ENCODE peak calls at places on chromosomes 12 and 14, in nine cellular contexts. U is fibroblast of lung; M is CD8-positive, alpha-beta T cell; I is A549; L is HCT116; V is GM23338; X is MM.1S; K is sigmoid colon; A is uterus. Y is an unnamed sample.

GRCh38 chr12:43154498-43155045 is 397.4 kb downstream of the ADAMTS20 start:
- DNase-seq in K (no peak), U (no peak), M (no peak), I (no peak), X (no peak), L (no peak), V (peak; percentile 60), A (no peak), Y (no peak)

GRCh38 chr12:86429824-86430223 is 173.6 kb upstream of the MGAT4C start:
- DNase-seq in M (no peak), K (no peak), A (no peak), U (peak; percentile 9), V (no peak), X (no peak), I (no peak), L (no peak), Y (no peak)

GRCh38 chr14:75497191-75497590 is 25.1 kb upstream of the BATF start:
- DNase-seq in I (no peak), U (no peak), X (no peak), K (no peak), L (no peak), V (no peak), A (no peak), M (peak; percentile 20), Y (no peak)

GRCh38 chr12:17304503-17305347 is 698.8 kb upstream of the LMO3 start:
- DNase-seq in A (no peak), X (no peak), K (no peak), L (no peak), M (no peak), V (no peak), U (no peak), I (peak; percentile 89), Y (no peak)

GRCh38 chr12:15962760-15963159 is 51.6 kb downstream of the DERA start:
- DNase-seq in K (no peak), L (no peak), V (no peak), X (no peak), A (no peak), M (no peak), U (no peak), I (no peak), Y (no peak)

GRCh38 chr14:28756896-28757570 is 9.6 kb upstream of the FOXG1 start:
- DNase-seq in U (peak; percentile 70), K (no peak), M (no peak), X (no peak), L (no peak), I (peak; percentile 48), V (peak; percentile 81), A (no peak), Y (no peak)

GRCh38 chr14:102828201-102828600 is 51.0 kb downstream of the TRAF3 start:
- DNase-seq in X (no peak), L (no peak), I (no peak), A (no peak), K (no peak), U (no peak), M (no peak), V (no peak), Y (no peak)

GRCh38 chr14:45698462-45699134 is 445.6 kb upstream of the MIS18BP1 start:
- DNase-seq in U (no peak), I (no peak), K (no peak), M (no peak), V (no peak), X (no peak), A (no peak), L (no peak), Y (no peak)

GRCh38 chr12:121288941-121289340 is 7.6 kb downstream of the CAMKK2 start:
- DNase-seq in I (no peak), K (no peak), X (no peak), A (no peak), L (no peak), U (peak; percentile 55), V (no peak), M (no peak), Y (no peak)

GRCh38 chr12:123063535-123063934 is 83.1 kb downstream of the ARL6IP4 start:
- DNase-seq in L (no peak), U (peak; percentile 32), V (peak; percentile 89), M (no peak), A (no peak), K (no peak), X (peak; percentile 27), I (peak; percentile 48), Y (no peak)

GRCh38 chr12:43336962-43337555 is 214.9 kb downstream of the ADAMTS20 start:
- DNase-seq in K (no peak), I (peak; percentile 21), A (no peak), V (peak; percentile 57), X (peak; percentile 37), L (peak; percentile 29), M (no peak), U (peak; percentile 70), Y (no peak)

GRCh38 chr12:109844983-109845841 is 12.0 kb upstream of the TRPV4 start:
- DNase-seq in X (peak; percentile 72), I (peak; percentile 88), K (peak; percentile 90), V (peak; percentile 89), M (peak; percentile 90), A (peak; percentile 63), L (peak; percentile 73), U (peak; percentile 74), Y (peak; percentile 46)

GRCh38 chr12:44247588-44247987 is 411.7 kb downstream of the TMEM117 start:
- DNase-seq in K (no peak), U (no peak), I (peak; percentile 8), V (peak; percentile 71), A (no peak), X (no peak), L (no peak), M (no peak), Y (no peak)

GRCh38 chr12:53217049-53217929 is 10.2 kb upstream of the ITGB7 start:
- DNase-seq in A (no peak), K (peak; percentile 81), I (peak; percentile 52), M (peak; percentile 54), U (peak; percentile 21), X (no peak), L (no peak), V (peak; percentile 96), Y (no peak)

GRCh38 chr14:99427632-99428315 is 52.9 kb downstream of the SETD3 start:
- DNase-seq in V (no peak), I (no peak), M (no peak), K (no peak), L (no peak), U (no peak), X (no peak), A (no peak), Y (no peak)

GRCh38 chr12:66144796-66145754 is 14.5 kb upstream of the LLPH start:
- DNase-seq in A (peak; percentile 52), M (no peak), X (peak; percentile 66), I (peak; percentile 78), U (peak; percentile 85), V (peak; percentile 81), L (peak; percentile 52), K (peak; percentile 69), Y (no peak)

DNA sequence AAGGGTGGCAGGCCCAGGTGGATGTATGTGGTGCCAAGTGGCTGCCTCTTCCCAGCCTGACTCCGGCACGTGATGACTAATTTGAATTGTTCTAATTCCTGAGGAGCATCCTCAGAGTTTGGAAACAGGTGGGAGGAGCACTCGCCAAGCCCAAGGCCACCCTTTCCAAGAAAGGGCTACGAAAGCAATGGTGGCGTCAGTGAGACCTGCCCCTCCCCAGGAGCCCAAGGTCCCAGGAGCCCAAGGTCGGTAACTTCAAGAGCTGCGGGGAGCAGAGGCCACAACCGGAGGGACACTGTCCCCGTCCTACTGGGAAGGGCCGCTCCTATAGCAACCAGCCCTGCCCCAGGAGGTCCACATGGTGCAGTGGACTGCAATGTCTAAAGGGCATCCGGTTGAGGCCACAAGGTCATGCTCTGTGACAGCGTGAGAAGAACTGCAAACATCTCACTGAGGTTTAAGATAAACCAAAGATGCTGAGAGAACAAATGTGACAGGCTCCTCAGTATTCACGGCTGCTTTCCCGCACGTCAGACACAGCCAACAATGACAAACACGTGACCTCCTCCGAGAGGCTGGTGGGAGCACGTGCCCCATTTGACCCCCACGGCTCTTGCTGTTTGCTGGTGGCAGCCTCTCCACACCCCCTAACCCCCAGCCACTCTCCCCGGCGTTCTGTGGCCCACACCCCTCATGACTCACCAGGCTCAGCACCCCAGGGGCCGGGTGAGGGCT is 79.6 kb downstream of the ITPK1 start:
- DNase-seq in X (no peak), I (peak; percentile 61), M (peak; percentile 27), K (peak; percentile 85), V (no peak), U (peak; percentile 57), A (peak; percentile 57), L (no peak), Y (no peak)
- H3K4me1 ChIP-seq in X (no peaks in the 10 kb centered on the region), I (peaks cover 94% of the 10 kb centered on the region), M (peaks cover 46% of the 10 kb centered on the region), K (peaks cover 80% of the 10 kb centered on the region), V (peaks cover 46% of the 10 kb centered on the region), U (peaks cover 12% of the 10 kb centered on the region), A (peaks cover 7% of the 10 kb centered on the region), L (peaks cover 75% of the 10 kb centered on the region), Y (peaks cover 49% of the 10 kb centered on the region)

DNA sequence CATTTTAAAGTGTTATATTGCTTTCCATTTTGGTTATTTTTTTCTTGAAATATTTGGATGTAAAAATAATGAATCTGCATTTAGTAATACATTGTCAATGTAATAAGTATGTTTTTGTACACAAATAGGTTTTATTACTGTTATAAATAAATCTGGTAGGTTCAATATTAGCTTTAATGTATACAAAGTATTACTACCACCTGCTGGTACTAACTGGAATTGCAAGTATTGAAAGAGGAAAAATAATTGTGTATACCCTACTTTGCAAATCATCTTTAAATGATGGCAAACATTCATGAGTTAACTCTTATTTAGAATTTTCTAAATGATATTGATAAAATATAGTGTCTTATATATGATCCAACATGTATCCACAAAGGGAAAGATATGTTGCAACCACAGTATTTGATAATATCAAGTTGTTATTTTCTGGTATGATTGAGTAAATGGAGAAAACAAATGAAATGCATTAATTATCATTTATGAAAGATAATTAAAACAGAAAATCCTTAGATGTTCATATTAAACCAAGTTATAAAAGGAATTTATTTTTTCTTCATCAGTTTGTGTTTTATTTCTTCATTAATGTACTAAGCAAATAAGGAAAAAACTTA is 3.2 kb downstream of the OR4K2 start:
- DNase-seq in M (no peak), U (peak; percentile 4), L (peak; percentile 4), I (peak; percentile 36), K (no peak), V (peak; percentile 58), A (no peak), X (peak; percentile 28), Y (no peak)
- TF ChIP-seq CTCF in M (peak; percentile 83), U (peak; percentile 50), L (peak; percentile 51), I (peak; percentile 67), K (no peak), V (peak; percentile 97), A (no peak), X (peak; percentile 50), Y (no peak)

DNA sequence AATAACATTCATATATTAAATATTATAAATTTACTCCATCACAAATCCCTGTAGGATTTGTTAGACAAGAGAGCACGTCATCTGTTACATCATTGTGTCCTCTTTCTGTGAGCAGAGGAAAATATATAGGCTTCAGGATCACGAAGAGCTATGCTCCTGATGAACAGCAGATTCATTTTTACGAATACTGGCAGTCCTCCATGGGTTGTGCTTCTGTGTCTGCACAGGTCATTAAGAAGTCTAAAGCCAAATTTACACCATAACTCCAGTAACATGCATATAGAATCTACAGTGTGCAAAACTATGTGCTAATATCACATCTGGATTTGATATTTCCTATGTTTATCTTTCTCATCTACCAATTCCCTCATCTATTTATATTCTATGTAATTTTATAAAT is 26.0 kb upstream of the NID2 start:
- DNase-seq in V (no peak), L (no peak), M (no peak), U (peak; percentile 39), I (no peak), A (no peak), X (no peak), K (no peak), Y (no peak)
- H3K4me3 ChIP-seq in V (no peak overlapping the region), L (no peak overlapping the region), M (no peak overlapping the region), U (no peak overlapping the region), I (no peak overlapping the region), A (no peak overlapping the region), X (no peak overlapping the region), K (no peak overlapping the region), Y (no peak overlapping the region)

GRCh38 chr12:92530706-92531105 is 172.1 kb upstream of the PLEKHG7 start:
- DNase-seq in A (no peak), L (no peak), U (no peak), K (no peak), I (no peak), M (no peak), X (no peak), V (no peak), Y (no peak)
- H3K4me1 ChIP-seq in A (no peaks in the 10 kb centered on the region), L (no peaks in the 10 kb centered on the region), U (no peaks in the 10 kb centered on the region), K (no peaks in the 10 kb centered on the region), I (no peaks in the 10 kb centered on the region), M (no peaks in the 10 kb centered on the region), X (no peaks in the 10 kb centered on the region), V (no peaks in the 10 kb centered on the region), Y (peaks cover 12% of the 10 kb centered on the region)

Y was measured in thoracic aorta.